ENCODE peak calls at places on chromosomes 13 and 19, in eight cellular contexts. F is tibial artery; G is NCI-H510A; Y is A549; X is ovary; A is nucleus accumbens; Q is effector CD8-positive, alpha-beta T cell; W is MCF 10A. N is an unnamed sample.

GRCh38 chr19:18086590-18087138 is at the start of gene IL12RB1:
- DNase-seq in W (no peak), Y (no peak), A (no peak), F (no peak), G (no peak), X (no peak), Q (peak), N (no peak)

GRCh38 chr19:3433805-3434540 is 46.4 kb downstream of the SMIM24 start:
- DNase-seq in G (no peak), A (no peak), F (no peak), W (no peak), Q (no peak), X (no peak), Y (no peak), N (no peak)

GRCh38 chr19:4557971-4558941 is 1.2 kb downstream of the SEMA6B start:
- DNase-seq in A (no peak), G (no peak), Y (no peak), F (no peak), Q (peak), X (peak), W (peak), N (peak)

GRCh38 chr13:112963641-112964040 is 5.4 kb upstream of the MCF2L start:
- DNase-seq in Q (no peak), X (no peak), F (no peak), A (no peak), Y (no peak), W (no peak), G (no peak), N (no peak)

GRCh38 chr13:44151474-44151873 is 222.2 kb upstream of the SERP2 start:
- DNase-seq in Q (no peak), F (no peak), G (no peak), X (no peak), W (no peak), Y (no peak), A (no peak), N (no peak)

GRCh38 chr19:38869836-38870607 is 8.1 kb downstream of the RINL start:
- DNase-seq in W (peak), Y (peak), G (no peak), X (peak), F (peak), A (peak), Q (peak), N (no peak)

GRCh38 chr13:55307909-55308308 is 1832.8 kb upstream of the PRR20A start:
- DNase-seq in Q (no peak), A (no peak), X (no peak), G (no peak), W (no peak), F (no peak), Y (no peak), N (no peak)

GRCh38 chr13:79079351-79079839 is 326.7 kb downstream of the RBM26 start:
- DNase-seq in F (no peak), Q (no peak), W (peak), G (no peak), Y (no peak), A (no peak), X (no peak), N (peak)

GRCh38 chr19:55229145-55229788 is 704 bp upstream of the TMEM86B start:
- DNase-seq in G (no peak), F (no peak), X (no peak), A (no peak), Q (no peak), W (no peak), Y (no peak), N (no peak)

GRCh38 chr19:18282021-18282787 is 782 bp upstream of the JUND start:
- DNase-seq in X (peak), Y (no peak), W (no peak), A (no peak), G (peak), Q (peak), F (no peak), N (peak)

GRCh38 chr19:3374369-3375112 is 8.2 kb downstream of the NFIC start:
- DNase-seq in X (peak), F (peak), Y (no peak), G (no peak), Q (no peak), W (no peak), A (no peak), N (no peak)

GRCh38 chr19:18541258-18541991 is 1.9 kb downstream of the FKBP8 start:
- DNase-seq in F (no peak), G (no peak), A (no peak), Q (no peak), Y (no peak), X (no peak), W (no peak), N (no peak)

GRCh38 chr13:37270206-37271001 is 164.9 kb upstream of the CSNK1A1L start:
- DNase-seq in Y (no peak), Q (no peak), W (no peak), A (no peak), F (no peak), X (no peak), G (no peak), N (no peak)

GRCh38 chr19:33631628-33631995 is 9.9 kb downstream of the CHST8 start:
- DNase-seq in A (no peak), G (no peak), W (no peak), Q (no peak), F (no peak), Y (no peak), X (no peak), N (no peak)

GRCh38 chr19:17209126-17210036 is 5.8 kb upstream of the USE1 start:
- DNase-seq in G (no peak), A (no peak), Y (peak), Q (peak), W (peak), X (no peak), F (no peak), N (no peak)

GRCh38 chr19:17846146-17846545 is 1.6 kb downstream of the JAK3 start:
- DNase-seq in W (no peak), G (no peak), A (no peak), F (no peak), Q (peak), Y (no peak), X (no peak), N (no peak)

GRCh38 chr19:31349160-31349881 is at the start of gene TSHZ3:
- DNase-seq in X (peak), A (no peak), Y (peak), Q (no peak), F (peak), W (no peak), G (no peak), N (no peak)

GRCh38 chr13:42354246-42355117 is 82.5 kb downstream of the AKAP11 start:
- DNase-seq in Y (no peak), G (no peak), A (no peak), Q (no peak), F (no peak), W (no peak), X (no peak), N (no peak)

GRCh38 chr13:95275322-95276118 is 25.7 kb downstream of the ABCC4 start:
- DNase-seq in X (no peak), Y (no peak), G (no peak), W (no peak), A (no peak), Q (no peak), F (no peak), N (no peak)

GRCh38 chr13:99896712-99897440 is 74.7 kb downstream of the ZIC5 start:
- DNase-seq in G (no peak), Q (no peak), Y (no peak), X (no peak), W (no peak), A (no peak), F (no peak), N (no peak)

GRCh38 chr13:77386880-77387606 is 60.1 kb upstream of the MYCBP2 start:
- DNase-seq in A (no peak), F (peak), Y (no peak), G (no peak), W (peak), Q (no peak), X (no peak), N (no peak)

GRCh38 chr19:4896372-4896771 is 6.3 kb downstream of the ARRDC5 start:
- DNase-seq in Q (no peak), X (no peak), G (no peak), W (peak), F (no peak), Y (no peak), A (no peak), N (peak)

N was measured in LoVo.